ENCODE peak calls at places on chromosomes 11 and 22, in ten cellular contexts. W is GM20000; I is body of pancreas; J is lower leg skin; Z is CD8-positive, alpha-beta T cell; B is progenitor cell of endocrine pancreas; U is tibial nerve; O is gastrocnemius medialis; S is fibroblast of lung; Y is coronary artery. E is an unnamed sample.

GRCh38 chr22:37764622-37765021 is 43.1 kb upstream of the GCAT start:
- DNase-seq in Z (no peak), W (no peak), J (no peak), B (no peak), U (no peak), O (peak), Y (no peak), I (no peak), S (no peak), E (no peak)

GRCh38 chr11:65852508-65853248 is 5.3 kb downstream of the CFL1 start:
- DNase-seq in Y (no peak), J (no peak), I (no peak), S (no peak), Z (no peak), O (no peak), W (no peak), U (no peak), B (no peak), E (no peak)

GRCh38 chr11:121459413-121460041 is 6.8 kb upstream of the SORL1-AS1 start:
- DNase-seq in J (no peak), W (no peak), U (no peak), I (no peak), S (no peak), Y (no peak), B (no peak), O (no peak), Z (peak), E (no peak)

GRCh38 chr11:42806191-42806590 is 505.6 kb upstream of the API5 start:
- DNase-seq in Z (no peak), B (no peak), O (no peak), Y (no peak), W (no peak), S (no peak), I (no peak), U (no peak), J (no peak), E (no peak)

GRCh38 chr22:38257650-38258246 is 15.1 kb downstream of the TMEM184B start:
- DNase-seq in U (no peak), I (peak), W (no peak), J (no peak), O (no peak), Y (no peak), Z (no peak), S (no peak), B (no peak), E (no peak)

GRCh38 chr11:121487191-121487590 is 34.4 kb upstream of the SORL1-AS1 start:
- DNase-seq in J (no peak), U (no peak), S (no peak), Z (no peak), O (no peak), B (no peak), I (no peak), W (no peak), Y (no peak), E (no peak)

GRCh38 chr22:30015229-30015797 is 65.0 kb upstream of the HORMAD2 start:
- DNase-seq in I (no peak), O (no peak), W (no peak), B (no peak), J (no peak), Z (no peak), S (peak), U (no peak), Y (no peak), E (no peak)

GRCh38 chr11:125874556-125875124 is 12.8 kb upstream of the HYLS1 start:
- DNase-seq in B (peak), Y (no peak), W (peak), S (peak), Z (peak), I (peak), U (peak), J (peak), O (no peak), E (no peak)

GRCh38 chr22:18031670-18032454 is 7.5 kb upstream of the MICAL3 start:
- DNase-seq in O (peak), Z (no peak), Y (no peak), B (no peak), J (no peak), I (peak), U (no peak), S (peak), W (no peak), E (no peak)

GRCh38 chr11:75949023-75949672 is 134.1 kb downstream of the UVRAG start:
- DNase-seq in Z (no peak), W (no peak), S (peak), J (no peak), U (no peak), I (no peak), B (no peak), Y (no peak), O (no peak), E (no peak)

GRCh38 chr11:112421854-112422253 is 161.2 kb upstream of the PLET1 start:
- DNase-seq in Y (no peak), Z (no peak), I (no peak), B (no peak), U (no peak), W (no peak), S (no peak), O (no peak), J (no peak), E (no peak)

GRCh38 chr11:126732981-126733380 is 267.6 kb downstream of the KIRREL3 start:
- DNase-seq in W (peak), Z (no peak), I (no peak), Y (no peak), J (no peak), U (no peak), B (no peak), O (no peak), S (no peak), E (no peak)

GRCh38 chr11:26231252-26231661 is 100.7 kb upstream of the ANO3 start:
- DNase-seq in S (peak), Y (no peak), B (no peak), W (no peak), I (no peak), Z (no peak), J (no peak), O (no peak), U (no peak), E (no peak)

GRCh38 chr22:30948930-30949342 is 19.6 kb downstream of the MORC2 start:
- DNase-seq in W (no peak), J (no peak), S (no peak), B (no peak), I (no peak), Z (no peak), Y (no peak), O (no peak), U (no peak), E (no peak)

GRCh38 chr22:36644333-36644757 is 59.2 kb downstream of the CACNG2 start:
- DNase-seq in U (peak), I (peak), B (peak), S (peak), Z (no peak), W (peak), J (peak), O (no peak), Y (no peak), E (no peak)

GRCh38 chr22:46587492-46588278 is 32.5 kb upstream of the GRAMD4 start:
- DNase-seq in W (peak), Z (no peak), B (no peak), O (no peak), Y (no peak), U (no peak), I (no peak), J (no peak), S (no peak), E (no peak)

GRCh38 chr11:31366795-31367194 is 2.7 kb downstream of the DCDC1 start:
- DNase-seq in I (no peak), U (no peak), B (no peak), W (no peak), J (no peak), S (no peak), Y (no peak), Z (no peak), O (no peak), E (no peak)

GRCh38 chr11:64358536-64358906 is 441 bp upstream of the RPS6KA4 start:
- DNase-seq in J (no peak), S (no peak), I (no peak), Z (no peak), W (no peak), U (no peak), B (no peak), Y (no peak), O (no peak), E (no peak)

GRCh38 chr22:49643998-49644397 is 183.7 kb downstream of the BRD1 start:
- DNase-seq in I (no peak), U (no peak), J (no peak), B (no peak), Z (no peak), W (no peak), S (no peak), O (no peak), Y (no peak), E (no peak)

GRCh38 chr11:47786373-47786772 is 19.2 kb upstream of the FNBP4 start:
- DNase-seq in B (no peak), Z (no peak), J (no peak), W (no peak), U (no peak), O (peak), I (peak), Y (no peak), S (peak), E (no peak)

GRCh38 chr11:121071456-121072236 is 29.4 kb upstream of the TECTA start:
- DNase-seq in Y (no peak), B (no peak), Z (no peak), S (no peak), I (no peak), W (no peak), J (no peak), U (no peak), O (no peak), E (no peak)

GRCh38 chr11:34970480-34970879 is 54.1 kb downstream of the PDHX start:
- DNase-seq in Z (no peak), U (no peak), Y (no peak), B (no peak), I (no peak), O (no peak), S (no peak), W (no peak), J (no peak), E (no peak)

GRCh38 chr11:765025-765801 is 12.1 kb downstream of the GATD1 start:
- DNase-seq in S (peak), J (no peak), O (no peak), Z (peak), U (no peak), W (peak), B (no peak), I (peak), Y (peak), E (no peak)

GRCh38 chr22:23522642-23523251 is 57.3 kb downstream of the IGLL1 start:
- DNase-seq in U (peak), Z (no peak), O (no peak), Y (no peak), I (no peak), W (no peak), J (no peak), S (no peak), B (no peak), E (no peak)
- TF ChIP-seq CTCF in U (no peak), Z (no peak), O (no peak), Y (no peak), I (no peak), W (no peak), J (no peak), S (no peak), B (no peak), E (no peak)

GRCh38 chr11:11010624-11011127 is 152.8 kb upstream of the ZBED5 start:
- DNase-seq in I (peak), Z (no peak), W (no peak), O (no peak), B (no peak), S (peak), U (peak), J (peak), Y (no peak), E (no peak)
- TF ChIP-seq CTCF in I (no peak), Z (no peak), W (no peak), O (no peak), B (no peak), S (peak), U (peak), J (no peak), Y (peak), E (no peak)

GRCh38 chr11:128890216-128890542 is 977 bp upstream of the KCNJ5 start:
- DNase-seq in U (no peak), J (no peak), S (no peak), W (no peak), Z (no peak), Y (no peak), O (no peak), B (no peak), I (no peak), E (no peak)
- TF ChIP-seq CTCF in U (no peak), J (no peak), S (no peak), W (no peak), Z (no peak), Y (no peak), O (no peak), B (no peak), I (no peak), E (no peak)

GRCh38 chr11:22668005-22668796 is 1.8 kb downstream of the GAS2 start:
- DNase-seq in I (no peak), J (no peak), Z (no peak), U (no peak), O (no peak), Y (no peak), B (no peak), W (no peak), S (no peak), E (no peak)

GRCh38 chr11:22669368-22669767 is 3.0 kb downstream of the GAS2 start:
- DNase-seq in O (no peak), U (no peak), Z (no peak), B (no peak), W (no peak), I (no peak), Y (no peak), J (no peak), S (no peak), E (no peak)

GRCh38 chr11:22666700-22667439 is 459 bp downstream of the GAS2 start:
- DNase-seq in Y (no peak), B (peak), O (peak), J (no peak), U (no peak), S (peak), Z (peak), I (peak), W (peak), E (no peak)

GRCh38 chr11:22671751-22672150 is 5.3 kb downstream of the GAS2 start:
- DNase-seq in W (no peak), I (no peak), O (no peak), Y (no peak), B (no peak), J (no peak), S (peak), Z (no peak), U (no peak), E (no peak)

DNA sequence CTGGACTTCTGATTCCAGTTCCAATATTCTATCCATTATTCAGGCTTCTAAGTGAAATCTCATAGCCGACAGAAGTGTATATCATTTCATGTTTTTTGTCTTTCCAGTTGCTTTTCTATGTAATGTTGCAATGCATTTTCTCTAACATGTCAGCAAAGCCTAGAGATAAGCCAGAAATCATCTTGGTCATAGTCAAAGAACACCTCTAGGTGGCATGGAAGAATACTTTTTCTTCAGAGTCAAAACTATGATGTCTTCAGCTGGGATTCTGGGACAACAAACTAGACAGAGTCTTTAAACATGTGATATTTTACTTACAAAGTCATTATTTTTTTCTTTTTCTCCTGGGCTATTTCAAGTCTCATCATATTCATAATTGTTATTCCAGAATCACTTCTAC is 4.4 kb downstream of the GAS2 start:
- DNase-seq in O (no peak), J (no peak), I (no peak), Y (no peak), B (no peak), Z (no peak), U (no peak), W (peak), S (peak), E (no peak)
- TF ChIP-seq CTCF in O (peak), J (no peak), I (peak), Y (no peak), B (peak), Z (no peak), U (no peak), W (peak), S (no peak), E (no peak)

DNA sequence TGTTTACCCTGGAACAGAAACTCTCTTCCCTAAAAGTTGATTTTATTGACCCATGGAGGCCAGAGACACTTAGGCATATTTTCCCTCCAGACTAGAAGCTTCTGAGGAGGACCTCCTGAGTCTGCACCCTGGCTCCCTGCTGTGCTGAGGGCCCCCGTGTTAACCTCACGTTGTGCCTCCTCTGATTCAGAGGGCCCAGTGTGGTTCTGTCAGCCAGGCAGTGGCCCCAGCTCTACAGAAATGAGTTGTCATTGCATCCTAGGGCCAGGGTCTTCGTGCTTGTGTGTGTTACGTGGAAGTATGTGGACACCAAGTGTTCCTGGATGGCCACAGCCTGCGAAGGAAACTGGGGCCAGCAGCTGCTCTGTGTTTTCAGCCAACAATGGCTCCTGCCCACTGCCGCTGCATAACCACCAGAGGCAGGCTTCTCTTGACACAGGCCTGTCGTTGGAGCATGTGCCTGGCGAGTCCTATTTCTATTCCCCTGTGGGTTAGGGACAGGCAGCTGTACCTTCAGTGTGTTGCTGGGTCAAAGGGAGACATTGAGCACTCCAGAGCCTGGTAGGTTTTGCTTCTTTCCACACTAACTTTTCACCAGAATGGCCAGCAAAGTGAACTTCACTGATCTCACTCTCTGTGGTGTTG is 44.5 kb downstream of the MED15 start:
- DNase-seq in Z (peak), S (no peak), B (no peak), Y (peak), J (no peak), O (peak), W (no peak), I (peak), U (no peak), E (no peak)
- TF ChIP-seq CTCF in Z (peak), S (peak), B (peak), Y (peak), J (no peak), O (peak), W (no peak), I (peak), U (peak), E (no peak)

GRCh38 chr11:15989685-15990084 is 366.7 kb downstream of the SOX6 start:
- DNase-seq in U (no peak), W (no peak), Z (no peak), O (no peak), S (no peak), I (no peak), Y (no peak), B (no peak), J (no peak), E (no peak)

GRCh38 chr11:15987044-15987443 is 369.3 kb downstream of the SOX6 start:
- DNase-seq in U (no peak), O (no peak), Z (no peak), I (no peak), W (no peak), J (no peak), S (peak), B (no peak), Y (no peak), E (no peak)

GRCh38 chr11:15985863-15986139 is 370.5 kb downstream of the SOX6 start:
- DNase-seq in I (no peak), Y (no peak), B (no peak), O (no peak), S (no peak), U (no peak), J (no peak), Z (no peak), W (no peak), E (no peak)

GRCh38 chr11:15991174-15991655 is 365.1 kb downstream of the SOX6 start:
- DNase-seq in I (no peak), S (no peak), O (no peak), B (no peak), W (no peak), J (no peak), U (no peak), Z (no peak), Y (no peak), E (no peak)

GRCh38 chr11:15988693-15989231 is 367.6 kb downstream of the SOX6 start:
- DNase-seq in U (no peak), I (no peak), J (no peak), S (no peak), B (no peak), W (no peak), Z (no peak), O (no peak), Y (no peak), E (no peak)
- TF ChIP-seq CTCF in U (no peak), I (no peak), J (no peak), S (no peak), B (peak), W (no peak), Z (no peak), O (peak), Y (no peak), E (no peak)

GRCh38 chr11:27716850-27717249 is 16.6 kb upstream of the BDNF start:
- DNase-seq in S (peak), I (no peak), B (no peak), Z (no peak), J (no peak), U (no peak), O (no peak), W (no peak), Y (no peak), E (no peak)
- TF ChIP-seq CTCF in S (peak), I (no peak), B (no peak), Z (no peak), J (no peak), U (no peak), O (no peak), W (no peak), Y (no peak), E (no peak)

E was measured in omental fat pad.